ENCODE peak calls at places on chromosomes 12 and 14, in four cellular contexts. F is NCI-H2081, J is choroid plexus epithelial cell, U is AG08396. Y is an unnamed sample.

GRCh38 chr12:67633708-67634107 is 14.8 kb upstream of the DYRK2 start:
- DNase-seq in F (no peak), J (no peak), U (no peak), Y (no peak)

GRCh38 chr12:2057041-2057792 is 4.4 kb downstream of the CACNA1C start:
- DNase-seq in F (peak), J (peak), U (peak), Y (peak)

GRCh38 chr12:41979574-41979973 is 165.1 kb downstream of the GXYLT1 start:
- DNase-seq in F (no peak), J (no peak), U (no peak), Y (no peak)

GRCh38 chr14:99393059-99393655 is 87.5 kb downstream of the SETD3 start:
- DNase-seq in F (no peak), J (peak), U (peak), Y (peak)

GRCh38 chr12:90086281-90086680 is 377.6 kb upstream of the ATP2B1 start:
- DNase-seq in F (no peak), J (peak), U (peak), Y (no peak)

GRCh38 chr12:132377147-132377546 is 47.8 kb upstream of the GALNT9 start:
- DNase-seq in F (no peak), J (no peak), U (no peak), Y (no peak)

GRCh38 chr12:2013527-2014223 is 9.4 kb upstream of the DCP1B start:
- DNase-seq in F (peak), J (peak), U (no peak), Y (no peak)

GRCh38 chr14:42112108-42112507 is 505.4 kb downstream of the LRFN5 start:
- DNase-seq in F (no peak), J (no peak), U (no peak), Y (no peak)

GRCh38 chr12:53751336-53752191 is at the start of gene CISTR:
- DNase-seq in F (peak), J (no peak), U (no peak), Y (no peak)

GRCh38 chr14:105071942-105072341 is 6.7 kb upstream of the GPR132 start:
- DNase-seq in F (no peak), J (no peak), U (no peak), Y (no peak)

GRCh38 chr14:101098641-101099040 is 195.1 kb upstream of the RTL1 start:
- DNase-seq in F (no peak), J (peak), U (no peak), Y (no peak)